ENCODE peak calls at places on chromosomes 16 and 17, in seven cellular contexts. One of them, this sample, is unnamed.

GRCh38 chr17:15955793-15956541 is 11.0 kb downstream of the ADORA2B start:
- DNase-seq in CD8-positive, alpha-beta T cell: no peak
- DNase-seq in endothelial cell: no peak
- DNase-seq in tibial nerve: no peak
- DNase-seq in AG04449: no peak
- DNase-seq in AG10803: no peak
- DNase-seq in stomach: no peak
- DNase-seq in this sample: no peak

GRCh38 chr16:627458-628239 is 3.1 kb upstream of the WFIKKN1 start:
- DNase-seq in endothelial cell: no peak
- DNase-seq in AG10803: no peak
- DNase-seq in AG04449: no peak
- DNase-seq in CD8-positive, alpha-beta T cell: no peak
- DNase-seq in stomach: peak; percentile 61
- DNase-seq in tibial nerve: no peak
- DNase-seq in this sample: no peak

GRCh38 chr16:187330-187729 is 7.1 kb downstream of the HBQ1 start:
- DNase-seq in tibial nerve: no peak
- DNase-seq in AG04449: no peak
- DNase-seq in AG10803: no peak
- DNase-seq in endothelial cell: no peak
- DNase-seq in stomach: no peak
- DNase-seq in CD8-positive, alpha-beta T cell: no peak
- DNase-seq in this sample: no peak

GRCh38 chr17:38536661-38537060 is 69.1 kb downstream of the SRCIN1 start:
- DNase-seq in tibial nerve: no peak
- DNase-seq in CD8-positive, alpha-beta T cell: no peak
- DNase-seq in stomach: no peak
- DNase-seq in AG10803: no peak
- DNase-seq in endothelial cell: no peak
- DNase-seq in AG04449: no peak
- DNase-seq in this sample: no peak

GRCh38 chr17:82228842-82229685 is at the start of gene SLC16A3:
- DNase-seq in CD8-positive, alpha-beta T cell: no peak
- DNase-seq in endothelial cell: peak; percentile 62
- DNase-seq in stomach: peak; percentile 76
- DNase-seq in AG04449: no peak
- DNase-seq in AG10803: peak; percentile 80
- DNase-seq in tibial nerve: no peak
- DNase-seq in this sample: peak; percentile 77

GRCh38 chr17:78718575-78719209 is 63.4 kb downstream of the CYTH1 start:
- DNase-seq in AG10803: no peak
- DNase-seq in tibial nerve: no peak
- DNase-seq in AG04449: no peak
- DNase-seq in endothelial cell: no peak
- DNase-seq in CD8-positive, alpha-beta T cell: no peak
- DNase-seq in stomach: no peak
- DNase-seq in this sample: no peak

GRCh38 chr16:59412275-59412841 is 678.2 kb upstream of the GOT2 start:
- DNase-seq in AG10803: no peak
- DNase-seq in tibial nerve: no peak
- DNase-seq in CD8-positive, alpha-beta T cell: no peak
- DNase-seq in stomach: no peak
- DNase-seq in endothelial cell: no peak
- DNase-seq in AG04449: no peak
- DNase-seq in this sample: peak; percentile 22

GRCh38 chr16:85086347-85087291 is 25.7 kb downstream of the CIBAR2 start:
- DNase-seq in CD8-positive, alpha-beta T cell: peak; percentile 67
- DNase-seq in tibial nerve: peak; percentile 68
- DNase-seq in stomach: peak; percentile 78
- DNase-seq in AG04449: no peak
- DNase-seq in AG10803: peak; percentile 62
- DNase-seq in endothelial cell: peak; percentile 65
- DNase-seq in this sample: peak; percentile 73

GRCh38 chr16:10868562-10869469 is 8.2 kb upstream of the CIITA start:
- DNase-seq in AG10803: no peak
- DNase-seq in stomach: no peak
- DNase-seq in endothelial cell: no peak
- DNase-seq in AG04449: no peak
- DNase-seq in CD8-positive, alpha-beta T cell: no peak
- DNase-seq in tibial nerve: no peak
- DNase-seq in this sample: no peak

GRCh38 chr16:21162661-21163151 is 4.2 kb downstream of the LDAF1 start:
- DNase-seq in stomach: peak; percentile 47
- DNase-seq in tibial nerve: no peak
- DNase-seq in AG10803: peak; percentile 80
- DNase-seq in endothelial cell: no peak
- DNase-seq in CD8-positive, alpha-beta T cell: no peak
- DNase-seq in AG04449: no peak
- DNase-seq in this sample: peak; percentile 78

GRCh38 chr16:1125471-1125870 is 27.4 kb upstream of the CACNA1H start:
- DNase-seq in AG04449: no peak
- DNase-seq in endothelial cell: no peak
- DNase-seq in tibial nerve: no peak
- DNase-seq in stomach: peak; percentile 30
- DNase-seq in AG10803: peak; percentile 6
- DNase-seq in CD8-positive, alpha-beta T cell: no peak
- DNase-seq in this sample: peak; percentile 40

GRCh38 chr17:45073414-45074070 is 12.4 kb downstream of the NMT1 start:
- DNase-seq in CD8-positive, alpha-beta T cell: no peak
- DNase-seq in AG10803: peak; percentile 98
- DNase-seq in stomach: no peak
- DNase-seq in endothelial cell: no peak
- DNase-seq in AG04449: peak; percentile 77
- DNase-seq in tibial nerve: no peak
- DNase-seq in this sample: peak; percentile 61

GRCh38 chr16:85568519-85568918 is 44.6 kb upstream of the GSE1 start:
- DNase-seq in stomach: peak; percentile 73
- DNase-seq in tibial nerve: no peak
- DNase-seq in AG04449: no peak
- DNase-seq in AG10803: no peak
- DNase-seq in endothelial cell: no peak
- DNase-seq in CD8-positive, alpha-beta T cell: no peak
- DNase-seq in this sample: no peak

GRCh38 chr17:17840751-17841591 is 4.2 kb upstream of the SREBF1 start:
- DNase-seq in CD8-positive, alpha-beta T cell: no peak
- DNase-seq in endothelial cell: peak; percentile 25
- DNase-seq in AG04449: no peak
- DNase-seq in stomach: no peak
- DNase-seq in AG10803: peak; percentile 51
- DNase-seq in tibial nerve: no peak
- DNase-seq in this sample: peak; percentile 70

GRCh38 chr17:59296190-59296589 is 35.3 kb upstream of the YPEL2 start:
- DNase-seq in AG10803: no peak
- DNase-seq in stomach: no peak
- DNase-seq in CD8-positive, alpha-beta T cell: no peak
- DNase-seq in tibial nerve: no peak
- DNase-seq in AG04449: no peak
- DNase-seq in endothelial cell: no peak
- DNase-seq in this sample: no peak

GRCh38 chr17:61809816-61810392 is 53.4 kb downstream of the BRIP1 start:
- DNase-seq in endothelial cell: no peak
- DNase-seq in CD8-positive, alpha-beta T cell: no peak
- DNase-seq in AG04449: peak; percentile 12
- DNase-seq in stomach: no peak
- DNase-seq in tibial nerve: no peak
- DNase-seq in AG10803: peak; percentile 74
- DNase-seq in this sample: peak; percentile 72

GRCh38 chr17:74598346-74599022 is 6.4 kb upstream of the CD300LD start:
- DNase-seq in tibial nerve: no peak
- DNase-seq in stomach: no peak
- DNase-seq in AG10803: no peak
- DNase-seq in AG04449: no peak
- DNase-seq in CD8-positive, alpha-beta T cell: no peak
- DNase-seq in endothelial cell: no peak
- DNase-seq in this sample: no peak

GRCh38 chr17:17042851-17043667 is 802 bp downstream of the MPRIP start:
- DNase-seq in CD8-positive, alpha-beta T cell: no peak
- DNase-seq in tibial nerve: no peak
- DNase-seq in stomach: no peak
- DNase-seq in AG04449: no peak
- DNase-seq in AG10803: peak; percentile 46
- DNase-seq in endothelial cell: peak; percentile 41
- DNase-seq in this sample: no peak

GRCh38 chr16:54699656-54700055 is 231.0 kb upstream of the IRX5 start:
- DNase-seq in AG10803: no peak
- DNase-seq in AG04449: no peak
- DNase-seq in endothelial cell: no peak
- DNase-seq in CD8-positive, alpha-beta T cell: no peak
- DNase-seq in stomach: no peak
- DNase-seq in tibial nerve: no peak
- DNase-seq in this sample: no peak

GRCh38 chr16:81582655-81583441 is 138.2 kb downstream of the CMIP start:
- DNase-seq in AG10803: peak; percentile 63
- DNase-seq in endothelial cell: no peak
- DNase-seq in CD8-positive, alpha-beta T cell: no peak
- DNase-seq in AG04449: no peak
- DNase-seq in tibial nerve: no peak
- DNase-seq in stomach: no peak
- DNase-seq in this sample: no peak

GRCh38 chr17:17024778-17025300 is 17.4 kb upstream of the MPRIP start:
- DNase-seq in tibial nerve: no peak
- DNase-seq in AG04449: no peak
- DNase-seq in AG10803: no peak
- DNase-seq in stomach: no peak
- DNase-seq in CD8-positive, alpha-beta T cell: no peak
- DNase-seq in endothelial cell: no peak
- DNase-seq in this sample: no peak

GRCh38 chr16:66619534-66620418 is 15.3 kb downstream of the CMTM3 start:
- DNase-seq in stomach: no peak
- DNase-seq in AG04449: no peak
- DNase-seq in CD8-positive, alpha-beta T cell: no peak
- DNase-seq in tibial nerve: no peak
- DNase-seq in endothelial cell: no peak
- DNase-seq in AG10803: peak; percentile 91
- DNase-seq in this sample: peak; percentile 76

GRCh38 chr17:37605813-37606505 is 3.3 kb downstream of the SYNRG start:
- DNase-seq in stomach: no peak
- DNase-seq in tibial nerve: no peak
- DNase-seq in AG04449: no peak
- DNase-seq in endothelial cell: no peak
- DNase-seq in CD8-positive, alpha-beta T cell: no peak
- DNase-seq in AG10803: peak; percentile 43
- DNase-seq in this sample: no peak

GRCh38 chr16:27234171-27234570 is 30.8 kb downstream of the KDM8 start:
- DNase-seq in AG10803: no peak
- DNase-seq in CD8-positive, alpha-beta T cell: no peak
- DNase-seq in stomach: no peak
- DNase-seq in endothelial cell: no peak
- DNase-seq in tibial nerve: no peak
- DNase-seq in AG04449: no peak
- DNase-seq in this sample: no peak

GRCh38 chr17:58277726-58278595 is 2.8 kb downstream of the MPO start:
- DNase-seq in endothelial cell: no peak
- DNase-seq in CD8-positive, alpha-beta T cell: no peak
- DNase-seq in stomach: no peak
- DNase-seq in AG04449: no peak
- DNase-seq in tibial nerve: no peak
- DNase-seq in AG10803: no peak
- DNase-seq in this sample: no peak

GRCh38 chr17:79950711-79951110 is 85.0 kb downstream of the TBC1D16 start:
- DNase-seq in CD8-positive, alpha-beta T cell: no peak
- DNase-seq in AG10803: no peak
- DNase-seq in AG04449: no peak
- DNase-seq in tibial nerve: no peak
- DNase-seq in stomach: no peak
- DNase-seq in endothelial cell: no peak
- DNase-seq in this sample: no peak

GRCh38 chr17:48014603-48015037 is 23.0 kb downstream of the COPZ2 start:
- DNase-seq in AG04449: no peak
- DNase-seq in CD8-positive, alpha-beta T cell: no peak
- DNase-seq in AG10803: no peak
- DNase-seq in tibial nerve: no peak
- DNase-seq in endothelial cell: no peak
- DNase-seq in stomach: no peak
- DNase-seq in this sample: no peak

GRCh38 chr17:73247728-73248127 is 14.0 kb downstream of the CPSF4L start:
- DNase-seq in AG10803: peak; percentile 19
- DNase-seq in AG04449: no peak
- DNase-seq in endothelial cell: no peak
- DNase-seq in CD8-positive, alpha-beta T cell: no peak
- DNase-seq in tibial nerve: no peak
- DNase-seq in stomach: no peak
- DNase-seq in this sample: peak; percentile 46
- TF ChIP-seq CTCF in AG10803: peak; percentile 38
- TF ChIP-seq CTCF in AG04449: peak; percentile 12
- TF ChIP-seq CTCF in endothelial cell: no peak
- TF ChIP-seq CTCF in CD8-positive, alpha-beta T cell: no peak
- TF ChIP-seq CTCF in tibial nerve: no peak
- TF ChIP-seq CTCF in stomach: no peak
- TF ChIP-seq CTCF in this sample: no peak

GRCh38 chr17:1931759-1932579 is 93.2 kb downstream of the RTN4RL1 start:
- DNase-seq in AG10803: no peak
- DNase-seq in stomach: peak; percentile 77
- DNase-seq in endothelial cell: no peak
- DNase-seq in CD8-positive, alpha-beta T cell: no peak
- DNase-seq in tibial nerve: no peak
- DNase-seq in AG04449: no peak
- DNase-seq in this sample: no peak
- TF ChIP-seq CTCF in AG10803: no peak
- TF ChIP-seq CTCF in stomach: no peak
- TF ChIP-seq CTCF in endothelial cell: no peak
- TF ChIP-seq CTCF in CD8-positive, alpha-beta T cell: no peak
- TF ChIP-seq CTCF in tibial nerve: no peak
- TF ChIP-seq CTCF in AG04449: no peak
- TF ChIP-seq CTCF in this sample: no peak

DNA sequence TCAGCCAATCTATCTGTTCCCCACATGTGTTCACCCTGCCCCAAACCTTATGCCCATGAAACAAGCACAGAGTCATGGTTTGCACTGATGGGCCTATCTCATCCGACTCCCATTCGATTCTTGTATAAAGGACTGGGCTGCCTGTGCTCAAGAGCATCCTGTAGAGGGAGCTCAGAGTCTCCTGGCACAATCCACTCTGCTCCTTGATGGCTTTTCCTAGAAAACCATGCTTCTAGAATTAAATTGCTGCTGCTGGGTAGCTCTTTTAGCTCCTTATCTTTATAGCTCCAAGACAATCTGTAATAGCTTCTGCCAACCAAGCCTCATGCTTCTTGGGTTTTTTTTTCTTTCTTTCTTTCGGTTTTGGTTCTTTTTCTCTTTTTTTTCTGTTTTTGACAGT is 9.7 kb downstream of the ZNF19 start:
- DNase-seq in stomach: no peak
- DNase-seq in tibial nerve: no peak
- DNase-seq in endothelial cell: peak; percentile 27
- DNase-seq in AG10803: no peak
- DNase-seq in CD8-positive, alpha-beta T cell: no peak
- DNase-seq in AG04449: no peak
- DNase-seq in this sample: peak; percentile 55
- TF ChIP-seq CTCF in stomach: no peak
- TF ChIP-seq CTCF in tibial nerve: no peak
- TF ChIP-seq CTCF in endothelial cell: no peak
- TF ChIP-seq CTCF in AG10803: peak; percentile 32
- TF ChIP-seq CTCF in CD8-positive, alpha-beta T cell: no peak
- TF ChIP-seq CTCF in AG04449: peak; percentile 38
- TF ChIP-seq CTCF in this sample: peak; percentile 61

DNA sequence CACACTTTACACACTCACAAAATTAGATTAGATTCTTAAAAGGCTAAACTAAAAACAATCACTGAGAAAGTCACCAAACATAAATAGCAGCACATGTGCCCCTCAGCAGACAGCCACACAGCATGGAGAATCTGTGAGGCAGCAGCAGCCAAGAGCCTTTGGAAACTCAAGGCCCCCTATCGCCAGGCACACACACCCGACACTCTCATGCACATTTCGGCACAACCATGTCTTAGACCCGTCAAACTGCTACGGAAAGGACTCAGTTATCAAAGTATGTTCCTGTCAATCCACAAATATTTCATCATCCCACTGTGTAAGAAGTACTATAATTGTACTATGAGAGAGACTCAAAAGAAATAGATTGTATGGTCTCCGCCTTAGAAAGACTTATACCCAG is 20.9 kb downstream of the UBE2O start:
- DNase-seq in AG10803: no peak
- DNase-seq in AG04449: no peak
- DNase-seq in stomach: no peak
- DNase-seq in tibial nerve: no peak
- DNase-seq in endothelial cell: no peak
- DNase-seq in CD8-positive, alpha-beta T cell: no peak
- DNase-seq in this sample: peak; percentile 33
- TF ChIP-seq CTCF in AG10803: no peak
- TF ChIP-seq CTCF in AG04449: no peak
- TF ChIP-seq CTCF in stomach: no peak
- TF ChIP-seq CTCF in tibial nerve: no peak
- TF ChIP-seq CTCF in endothelial cell: no peak
- TF ChIP-seq CTCF in CD8-positive, alpha-beta T cell: no peak
- TF ChIP-seq CTCF in this sample: no peak